ENCODE peak calls at places on chromosomes 2 and 18, in eight cellular contexts. One of them, this sample, is unnamed.

GRCh38 chr2:101852824-101853223 is 138.9 kb upstream of the IL1R2 start:
- DNase-seq in K562: no peak
- DNase-seq in activated CD4-positive, alpha-beta T cell treated with anti-CD3 and anti-CD28 coated beads for 24 hours: no peak
- DNase-seq in NCI-H2171 treated with DMSO at 0.1 percent for 48 hours: no peak
- DNase-seq in GM23338: no peak
- DNase-seq in left ventricle myocardium superior: no peak
- DNase-seq in memory B cell: no peak
- DNase-seq in WTC11: no peak
- DNase-seq in this sample: no peak

GRCh38 chr2:201183373-201183742 is 417 bp downstream of the CASP10 start:
- DNase-seq in K562: no peak
- DNase-seq in activated CD4-positive, alpha-beta T cell treated with anti-CD3 and anti-CD28 coated beads for 24 hours: no peak
- DNase-seq in NCI-H2171 treated with DMSO at 0.1 percent for 48 hours: no peak
- DNase-seq in GM23338: no peak
- DNase-seq in left ventricle myocardium superior: no peak
- DNase-seq in memory B cell: no peak
- DNase-seq in WTC11: no peak
- DNase-seq in this sample: no peak

GRCh38 chr18:9992988-9993845 is 79.4 kb downstream of the VAPA start:
- DNase-seq in K562: no peak
- DNase-seq in activated CD4-positive, alpha-beta T cell treated with anti-CD3 and anti-CD28 coated beads for 24 hours: no peak
- DNase-seq in NCI-H2171 treated with DMSO at 0.1 percent for 48 hours: no peak
- DNase-seq in GM23338: no peak
- DNase-seq in left ventricle myocardium superior: no peak
- DNase-seq in memory B cell: no peak
- DNase-seq in WTC11: no peak
- DNase-seq in this sample: no peak

GRCh38 chr2:71619230-71619741 is 165.9 kb downstream of the DYSF start:
- DNase-seq in K562: no peak
- DNase-seq in activated CD4-positive, alpha-beta T cell treated with anti-CD3 and anti-CD28 coated beads for 24 hours: no peak
- DNase-seq in NCI-H2171 treated with DMSO at 0.1 percent for 48 hours: no peak
- DNase-seq in GM23338: no peak
- DNase-seq in left ventricle myocardium superior: peak; percentile 21
- DNase-seq in memory B cell: no peak
- DNase-seq in WTC11: no peak
- DNase-seq in this sample: no peak

GRCh38 chr2:128278979-128279378 is 39.7 kb downstream of the HS6ST1 start:
- DNase-seq in K562: no peak
- DNase-seq in activated CD4-positive, alpha-beta T cell treated with anti-CD3 and anti-CD28 coated beads for 24 hours: no peak
- DNase-seq in NCI-H2171 treated with DMSO at 0.1 percent for 48 hours: no peak
- DNase-seq in GM23338: no peak
- DNase-seq in left ventricle myocardium superior: peak; percentile 11
- DNase-seq in memory B cell: no peak
- DNase-seq in WTC11: peak; percentile 9
- DNase-seq in this sample: no peak

GRCh38 chr18:1103567-1103966 is 198.9 kb downstream of the ADCYAP1 start:
- DNase-seq in K562: no peak
- DNase-seq in activated CD4-positive, alpha-beta T cell treated with anti-CD3 and anti-CD28 coated beads for 24 hours: no peak
- DNase-seq in NCI-H2171 treated with DMSO at 0.1 percent for 48 hours: no peak
- DNase-seq in GM23338: no peak
- DNase-seq in left ventricle myocardium superior: no peak
- DNase-seq in memory B cell: no peak
- DNase-seq in WTC11: no peak
- DNase-seq in this sample: no peak

GRCh38 chr2:105438104-105438929 is 39.5 kb upstream of the FHL2 start:
- DNase-seq in K562: no peak
- DNase-seq in activated CD4-positive, alpha-beta T cell treated with anti-CD3 and anti-CD28 coated beads for 24 hours: no peak
- DNase-seq in NCI-H2171 treated with DMSO at 0.1 percent for 48 hours: no peak
- DNase-seq in GM23338: no peak
- DNase-seq in left ventricle myocardium superior: peak; percentile 86
- DNase-seq in memory B cell: no peak
- DNase-seq in WTC11: no peak
- DNase-seq in this sample: peak; percentile 41

GRCh38 chr2:39688181-39688580 is 22.5 kb downstream of the TMEM178A start:
- DNase-seq in K562: no peak
- DNase-seq in activated CD4-positive, alpha-beta T cell treated with anti-CD3 and anti-CD28 coated beads for 24 hours: no peak
- DNase-seq in NCI-H2171 treated with DMSO at 0.1 percent for 48 hours: no peak
- DNase-seq in GM23338: no peak
- DNase-seq in left ventricle myocardium superior: no peak
- DNase-seq in memory B cell: no peak
- DNase-seq in WTC11: no peak
- DNase-seq in this sample: no peak

GRCh38 chr2:46695283-46695682 is 215.9 kb downstream of the TMEM247 start:
- DNase-seq in K562: no peak
- DNase-seq in activated CD4-positive, alpha-beta T cell treated with anti-CD3 and anti-CD28 coated beads for 24 hours: no peak
- DNase-seq in NCI-H2171 treated with DMSO at 0.1 percent for 48 hours: no peak
- DNase-seq in GM23338: no peak
- DNase-seq in left ventricle myocardium superior: no peak
- DNase-seq in memory B cell: no peak
- DNase-seq in WTC11: no peak
- DNase-seq in this sample: no peak

GRCh38 chr18:6055711-6056110 is 160.4 kb upstream of the TMEM200C start:
- DNase-seq in K562: no peak
- DNase-seq in activated CD4-positive, alpha-beta T cell treated with anti-CD3 and anti-CD28 coated beads for 24 hours: no peak
- DNase-seq in NCI-H2171 treated with DMSO at 0.1 percent for 48 hours: no peak
- DNase-seq in GM23338: no peak
- DNase-seq in left ventricle myocardium superior: no peak
- DNase-seq in memory B cell: no peak
- DNase-seq in WTC11: no peak
- DNase-seq in this sample: peak; percentile 75

GRCh38 chr2:222709191-222709891 is 37.9 kb downstream of the MOGAT1 start:
- DNase-seq in K562: peak; percentile 71
- DNase-seq in activated CD4-positive, alpha-beta T cell treated with anti-CD3 and anti-CD28 coated beads for 24 hours: no peak
- DNase-seq in NCI-H2171 treated with DMSO at 0.1 percent for 48 hours: peak; percentile 23
- DNase-seq in GM23338: peak; percentile 42
- DNase-seq in left ventricle myocardium superior: peak; percentile 74
- DNase-seq in memory B cell: no peak
- DNase-seq in WTC11: peak; percentile 26
- DNase-seq in this sample: peak; percentile 98

GRCh38 chr2:180012523-180012922 is 5.4 kb upstream of the CWC22 start:
- DNase-seq in K562: no peak
- DNase-seq in activated CD4-positive, alpha-beta T cell treated with anti-CD3 and anti-CD28 coated beads for 24 hours: no peak
- DNase-seq in NCI-H2171 treated with DMSO at 0.1 percent for 48 hours: no peak
- DNase-seq in GM23338: no peak
- DNase-seq in left ventricle myocardium superior: no peak
- DNase-seq in memory B cell: no peak
- DNase-seq in WTC11: no peak
- DNase-seq in this sample: peak; percentile 79

GRCh38 chr18:48735070-48735676 is 196.3 kb downstream of the CTIF start:
- DNase-seq in K562: peak; percentile 13
- DNase-seq in activated CD4-positive, alpha-beta T cell treated with anti-CD3 and anti-CD28 coated beads for 24 hours: no peak
- DNase-seq in NCI-H2171 treated with DMSO at 0.1 percent for 48 hours: no peak
- DNase-seq in GM23338: peak; percentile 49
- DNase-seq in left ventricle myocardium superior: no peak
- DNase-seq in memory B cell: no peak
- DNase-seq in WTC11: no peak
- DNase-seq in this sample: no peak

GRCh38 chr18:78154444-78154843 is 825.2 kb upstream of the SALL3 start:
- DNase-seq in K562: no peak
- DNase-seq in activated CD4-positive, alpha-beta T cell treated with anti-CD3 and anti-CD28 coated beads for 24 hours: no peak
- DNase-seq in NCI-H2171 treated with DMSO at 0.1 percent for 48 hours: no peak
- DNase-seq in GM23338: no peak
- DNase-seq in left ventricle myocardium superior: no peak
- DNase-seq in memory B cell: no peak
- DNase-seq in WTC11: no peak
- DNase-seq in this sample: no peak

GRCh38 chr2:182554950-182555349 is 128.1 kb upstream of the PDE1A start:
- DNase-seq in K562: no peak
- DNase-seq in activated CD4-positive, alpha-beta T cell treated with anti-CD3 and anti-CD28 coated beads for 24 hours: no peak
- DNase-seq in NCI-H2171 treated with DMSO at 0.1 percent for 48 hours: no peak
- DNase-seq in GM23338: no peak
- DNase-seq in left ventricle myocardium superior: no peak
- DNase-seq in memory B cell: no peak
- DNase-seq in WTC11: no peak
- DNase-seq in this sample: no peak

GRCh38 chr18:5422626-5423025 is 121.2 kb downstream of the EPB41L3 start:
- DNase-seq in K562: no peak
- DNase-seq in activated CD4-positive, alpha-beta T cell treated with anti-CD3 and anti-CD28 coated beads for 24 hours: no peak
- DNase-seq in NCI-H2171 treated with DMSO at 0.1 percent for 48 hours: no peak
- DNase-seq in GM23338: no peak
- DNase-seq in left ventricle myocardium superior: no peak
- DNase-seq in memory B cell: no peak
- DNase-seq in WTC11: no peak
- DNase-seq in this sample: no peak

GRCh38 chr18:58038063-58038462 is 6.0 kb upstream of the NEDD4L start:
- DNase-seq in K562: no peak
- DNase-seq in activated CD4-positive, alpha-beta T cell treated with anti-CD3 and anti-CD28 coated beads for 24 hours: no peak
- DNase-seq in NCI-H2171 treated with DMSO at 0.1 percent for 48 hours: no peak
- DNase-seq in GM23338: no peak
- DNase-seq in left ventricle myocardium superior: no peak
- DNase-seq in memory B cell: no peak
- DNase-seq in WTC11: no peak
- DNase-seq in this sample: no peak

GRCh38 chr2:239852272-239852671 is 172.9 kb downstream of the NDUFA10 start:
- DNase-seq in K562: no peak
- DNase-seq in activated CD4-positive, alpha-beta T cell treated with anti-CD3 and anti-CD28 coated beads for 24 hours: no peak
- DNase-seq in NCI-H2171 treated with DMSO at 0.1 percent for 48 hours: no peak
- DNase-seq in GM23338: no peak
- DNase-seq in left ventricle myocardium superior: no peak
- DNase-seq in memory B cell: no peak
- DNase-seq in WTC11: no peak
- DNase-seq in this sample: no peak

GRCh38 chr2:96819876-96820511 is 3.9 kb downstream of the CNNM3 start:
- DNase-seq in K562: no peak
- DNase-seq in activated CD4-positive, alpha-beta T cell treated with anti-CD3 and anti-CD28 coated beads for 24 hours: no peak
- DNase-seq in NCI-H2171 treated with DMSO at 0.1 percent for 48 hours: no peak
- DNase-seq in GM23338: no peak
- DNase-seq in left ventricle myocardium superior: no peak
- DNase-seq in memory B cell: no peak
- DNase-seq in WTC11: no peak
- DNase-seq in this sample: no peak

GRCh38 chr2:15729709-15730544 is 138.3 kb downstream of the DDX1 start:
- DNase-seq in K562: no peak
- DNase-seq in activated CD4-positive, alpha-beta T cell treated with anti-CD3 and anti-CD28 coated beads for 24 hours: no peak
- DNase-seq in NCI-H2171 treated with DMSO at 0.1 percent for 48 hours: no peak
- DNase-seq in GM23338: no peak
- DNase-seq in left ventricle myocardium superior: no peak
- DNase-seq in memory B cell: no peak
- DNase-seq in WTC11: no peak
- DNase-seq in this sample: no peak

GRCh38 chr2:9708683-9709538 is 78.1 kb upstream of the YWHAQ start:
- DNase-seq in K562: no peak
- DNase-seq in activated CD4-positive, alpha-beta T cell treated with anti-CD3 and anti-CD28 coated beads for 24 hours: no peak
- DNase-seq in NCI-H2171 treated with DMSO at 0.1 percent for 48 hours: peak; percentile 26
- DNase-seq in GM23338: no peak
- DNase-seq in left ventricle myocardium superior: no peak
- DNase-seq in memory B cell: no peak
- DNase-seq in WTC11: no peak
- DNase-seq in this sample: no peak

GRCh38 chr2:144084114-144084661 is 435.7 kb downstream of the ZEB2 start:
- DNase-seq in K562: no peak
- DNase-seq in activated CD4-positive, alpha-beta T cell treated with anti-CD3 and anti-CD28 coated beads for 24 hours: no peak
- DNase-seq in NCI-H2171 treated with DMSO at 0.1 percent for 48 hours: no peak
- DNase-seq in GM23338: no peak
- DNase-seq in left ventricle myocardium superior: no peak
- DNase-seq in memory B cell: no peak
- DNase-seq in WTC11: no peak
- DNase-seq in this sample: peak; percentile 59

GRCh38 chr18:9707381-9708056 is 582 bp upstream of the RAB31 start:
- DNase-seq in K562: no peak
- DNase-seq in activated CD4-positive, alpha-beta T cell treated with anti-CD3 and anti-CD28 coated beads for 24 hours: no peak
- DNase-seq in NCI-H2171 treated with DMSO at 0.1 percent for 48 hours: no peak
- DNase-seq in GM23338: peak; percentile 24
- DNase-seq in left ventricle myocardium superior: no peak
- DNase-seq in memory B cell: no peak
- DNase-seq in WTC11: no peak
- DNase-seq in this sample: peak; percentile 58

GRCh38 chr18:36035253-36035652 is 32.1 kb downstream of the RPRD1A start:
- DNase-seq in K562: no peak
- DNase-seq in activated CD4-positive, alpha-beta T cell treated with anti-CD3 and anti-CD28 coated beads for 24 hours: no peak
- DNase-seq in NCI-H2171 treated with DMSO at 0.1 percent for 48 hours: no peak
- DNase-seq in GM23338: no peak
- DNase-seq in left ventricle myocardium superior: no peak
- DNase-seq in memory B cell: no peak
- DNase-seq in WTC11: no peak
- DNase-seq in this sample: peak; percentile 33

GRCh38 chr2:57185568-57185967 is 861.0 kb upstream of the VRK2 start:
- DNase-seq in K562: no peak
- DNase-seq in activated CD4-positive, alpha-beta T cell treated with anti-CD3 and anti-CD28 coated beads for 24 hours: no peak
- DNase-seq in NCI-H2171 treated with DMSO at 0.1 percent for 48 hours: no peak
- DNase-seq in GM23338: peak; percentile 42
- DNase-seq in left ventricle myocardium superior: no peak
- DNase-seq in memory B cell: no peak
- DNase-seq in WTC11: no peak
- DNase-seq in this sample: no peak

GRCh38 chr2:144890828-144891227 is 370.9 kb upstream of the ZEB2 start:
- DNase-seq in K562: no peak
- DNase-seq in activated CD4-positive, alpha-beta T cell treated with anti-CD3 and anti-CD28 coated beads for 24 hours: no peak
- DNase-seq in NCI-H2171 treated with DMSO at 0.1 percent for 48 hours: peak; percentile 20
- DNase-seq in GM23338: peak; percentile 27
- DNase-seq in left ventricle myocardium superior: no peak
- DNase-seq in memory B cell: no peak
- DNase-seq in WTC11: no peak
- DNase-seq in this sample: peak; percentile 53

GRCh38 chr2:149064365-149064841 is 25.9 kb downstream of the LYPD6B start:
- DNase-seq in K562: no peak
- DNase-seq in activated CD4-positive, alpha-beta T cell treated with anti-CD3 and anti-CD28 coated beads for 24 hours: no peak
- DNase-seq in NCI-H2171 treated with DMSO at 0.1 percent for 48 hours: peak; percentile 12
- DNase-seq in GM23338: no peak
- DNase-seq in left ventricle myocardium superior: no peak
- DNase-seq in memory B cell: no peak
- DNase-seq in WTC11: no peak
- DNase-seq in this sample: no peak

GRCh38 chr18:77155031-77155430 is 22.4 kb upstream of the MBP start:
- DNase-seq in K562: no peak
- DNase-seq in activated CD4-positive, alpha-beta T cell treated with anti-CD3 and anti-CD28 coated beads for 24 hours: no peak
- DNase-seq in NCI-H2171 treated with DMSO at 0.1 percent for 48 hours: no peak
- DNase-seq in GM23338: no peak
- DNase-seq in left ventricle myocardium superior: no peak
- DNase-seq in memory B cell: no peak
- DNase-seq in WTC11: no peak
- DNase-seq in this sample: no peak

GRCh38 chr2:164910091-164910899 is 45.0 kb downstream of the SLC38A11 start:
- DNase-seq in K562: no peak
- DNase-seq in activated CD4-positive, alpha-beta T cell treated with anti-CD3 and anti-CD28 coated beads for 24 hours: no peak
- DNase-seq in NCI-H2171 treated with DMSO at 0.1 percent for 48 hours: peak; percentile 99
- DNase-seq in GM23338: peak; percentile 17
- DNase-seq in left ventricle myocardium superior: no peak
- DNase-seq in memory B cell: no peak
- DNase-seq in WTC11: no peak
- DNase-seq in this sample: peak; percentile 48

GRCh38 chr2:229170907-229171306 is 100.2 kb downstream of the PID1 start:
- DNase-seq in K562: no peak
- DNase-seq in activated CD4-positive, alpha-beta T cell treated with anti-CD3 and anti-CD28 coated beads for 24 hours: no peak
- DNase-seq in NCI-H2171 treated with DMSO at 0.1 percent for 48 hours: no peak
- DNase-seq in GM23338: no peak
- DNase-seq in left ventricle myocardium superior: no peak
- DNase-seq in memory B cell: no peak
- DNase-seq in WTC11: no peak
- DNase-seq in this sample: no peak

This sample was measured in fibroblast of the aortic adventitia.